ENCODE peak calls at places on chromosomes 12 and 14, in seven cellular contexts. One of them, this sample, is unnamed.
A peak's percentile ranks its signal among the peaks of the same experiment; 100 is the strongest.

GRCh38 chr12:89891933-89892332 is 183.3 kb upstream of the ATP2B1 start:
- DNase-seq in EL: no peak
- DNase-seq in hippocampal formation: no peak
- DNase-seq in CD4-positive, alpha-beta T cell: no peak
- DNase-seq in fibroblast of lung: no peak
- DNase-seq in ovary: no peak
- DNase-seq in activated effector memory CD4-positive, alpha-beta T cell treated with Interleukin-2 at 50 U/mL for 16 hours: no peak
- DNase-seq in this sample: no peak

GRCh38 chr12:19412844-19413243 is 26.4 kb upstream of the AEBP2 start:
- DNase-seq in activated effector memory CD4-positive, alpha-beta T cell treated with Interleukin-2 at 50 U/mL for 16 hours: no peak
- DNase-seq in EL: no peak
- DNase-seq in ovary: no peak
- DNase-seq in fibroblast of lung: no peak
- DNase-seq in CD4-positive, alpha-beta T cell: no peak
- DNase-seq in hippocampal formation: no peak
- DNase-seq in this sample: no peak

GRCh38 chr12:116454950-116455447 is 104.2 kb upstream of the MAP1LC3B2 start:
- DNase-seq in EL: peak; percentile 97
- DNase-seq in activated effector memory CD4-positive, alpha-beta T cell treated with Interleukin-2 at 50 U/mL for 16 hours: no peak
- DNase-seq in hippocampal formation: no peak
- DNase-seq in CD4-positive, alpha-beta T cell: no peak
- DNase-seq in fibroblast of lung: peak; percentile 94
- DNase-seq in ovary: no peak
- DNase-seq in this sample: no peak

GRCh38 chr12:113407931-113408585 is 4.4 kb upstream of the SDS start:
- DNase-seq in activated effector memory CD4-positive, alpha-beta T cell treated with Interleukin-2 at 50 U/mL for 16 hours: no peak
- DNase-seq in fibroblast of lung: peak; percentile 64
- DNase-seq in hippocampal formation: peak; percentile 43
- DNase-seq in CD4-positive, alpha-beta T cell: no peak
- DNase-seq in ovary: no peak
- DNase-seq in EL: peak; percentile 52
- DNase-seq in this sample: no peak

GRCh38 chr12:100185361-100185894 is 15.2 kb upstream of the ACTR6 start:
- DNase-seq in EL: no peak
- DNase-seq in activated effector memory CD4-positive, alpha-beta T cell treated with Interleukin-2 at 50 U/mL for 16 hours: no peak
- DNase-seq in ovary: no peak
- DNase-seq in fibroblast of lung: no peak
- DNase-seq in CD4-positive, alpha-beta T cell: no peak
- DNase-seq in hippocampal formation: peak; percentile 18
- DNase-seq in this sample: no peak

GRCh38 chr14:89912667-89913211 is 41.8 kb downstream of the EFCAB11 start:
- DNase-seq in activated effector memory CD4-positive, alpha-beta T cell treated with Interleukin-2 at 50 U/mL for 16 hours: no peak
- DNase-seq in hippocampal formation: peak; percentile 61
- DNase-seq in EL: peak; percentile 94
- DNase-seq in ovary: no peak
- DNase-seq in CD4-positive, alpha-beta T cell: no peak
- DNase-seq in fibroblast of lung: peak; percentile 98
- DNase-seq in this sample: no peak

GRCh38 chr12:11862794-11863193 is 207.9 kb upstream of the BCL2L14 start:
- DNase-seq in EL: no peak
- DNase-seq in hippocampal formation: no peak
- DNase-seq in fibroblast of lung: peak; percentile 67
- DNase-seq in CD4-positive, alpha-beta T cell: no peak
- DNase-seq in activated effector memory CD4-positive, alpha-beta T cell treated with Interleukin-2 at 50 U/mL for 16 hours: no peak
- DNase-seq in ovary: no peak
- DNase-seq in this sample: no peak

GRCh38 chr12:121889267-121889624 is 656 bp downstream of the PSMD9 start:
- DNase-seq in hippocampal formation: no peak
- DNase-seq in EL: no peak
- DNase-seq in ovary: no peak
- DNase-seq in activated effector memory CD4-positive, alpha-beta T cell treated with Interleukin-2 at 50 U/mL for 16 hours: no peak
- DNase-seq in fibroblast of lung: no peak
- DNase-seq in CD4-positive, alpha-beta T cell: no peak
- DNase-seq in this sample: no peak

GRCh38 chr12:6266431-6267006 is 44.0 kb upstream of the PLEKHG6 start:
- DNase-seq in CD4-positive, alpha-beta T cell: no peak
- DNase-seq in hippocampal formation: no peak
- DNase-seq in activated effector memory CD4-positive, alpha-beta T cell treated with Interleukin-2 at 50 U/mL for 16 hours: no peak
- DNase-seq in EL: no peak
- DNase-seq in fibroblast of lung: no peak
- DNase-seq in ovary: no peak
- DNase-seq in this sample: no peak

GRCh38 chr12:130127909-130128763 is 34.1 kb upstream of the FZD10 start:
- DNase-seq in hippocampal formation: no peak
- DNase-seq in ovary: peak; percentile 42
- DNase-seq in EL: no peak
- DNase-seq in activated effector memory CD4-positive, alpha-beta T cell treated with Interleukin-2 at 50 U/mL for 16 hours: no peak
- DNase-seq in CD4-positive, alpha-beta T cell: no peak
- DNase-seq in fibroblast of lung: no peak
- DNase-seq in this sample: no peak

This sample was measured in T-cell.